ENCODE peak calls at places on chromosomes 12 and 14, in five cellular contexts. C is OCI-LY7, Z is MM.1S, X is neural progenitor cell, G is PC-3. L is an unnamed sample.

GRCh38 chr12:24921251-24922038 is 27.5 kb downstream of the BCAT1 start:
- DNase-seq in Z (no peak), X (no peak), G (no peak), C (no peak), L (peak; percentile 50)

GRCh38 chr12:49821375-49822287 is 6.6 kb downstream of the NCKAP5L start:
- DNase-seq in Z (no peak), X (peak; percentile 54), C (no peak), G (no peak), L (no peak)

GRCh38 chr14:101851183-101851582 is 89.7 kb downstream of the PPP2R5C start:
- DNase-seq in G (no peak), C (no peak), Z (no peak), X (no peak), L (no peak)

GRCh38 chr12:129550353-129550752 is 353.5 kb downstream of the TMEM132D start:
- DNase-seq in G (no peak), C (no peak), X (peak; percentile 7), Z (no peak), L (no peak)

GRCh38 chr12:10672231-10672868 is 1.5 kb downstream of the STYK1 start:
- DNase-seq in C (no peak), Z (no peak), G (peak; percentile 13), X (no peak), L (no peak)

GRCh38 chr12:53006810-53007742 is 820 bp downstream of the EIF4B start:
- DNase-seq in X (peak; percentile 88), G (peak; percentile 72), Z (peak; percentile 83), C (peak; percentile 87), L (peak; percentile 65)

GRCh38 chr14:38616959-38617358 is 361.1 kb upstream of the CLEC14A start:
- DNase-seq in X (no peak), C (no peak), G (peak; percentile 15), Z (no peak), L (no peak)

GRCh38 chr12:42892702-42893101 is 303.2 kb upstream of the PRICKLE1 start:
- DNase-seq in X (no peak), G (no peak), Z (no peak), C (no peak), L (no peak)

GRCh38 chr14:94313991-94314655 is 9.0 kb downstream of the SERPINA6 start:
- DNase-seq in Z (no peak), X (no peak), C (no peak), G (no peak), L (peak; percentile 79)

GRCh38 chr14:30058401-30058800 is 130.8 kb upstream of the PRKD1 start:
- DNase-seq in X (no peak), C (no peak), G (no peak), Z (no peak), L (peak; percentile 2)

DNA sequence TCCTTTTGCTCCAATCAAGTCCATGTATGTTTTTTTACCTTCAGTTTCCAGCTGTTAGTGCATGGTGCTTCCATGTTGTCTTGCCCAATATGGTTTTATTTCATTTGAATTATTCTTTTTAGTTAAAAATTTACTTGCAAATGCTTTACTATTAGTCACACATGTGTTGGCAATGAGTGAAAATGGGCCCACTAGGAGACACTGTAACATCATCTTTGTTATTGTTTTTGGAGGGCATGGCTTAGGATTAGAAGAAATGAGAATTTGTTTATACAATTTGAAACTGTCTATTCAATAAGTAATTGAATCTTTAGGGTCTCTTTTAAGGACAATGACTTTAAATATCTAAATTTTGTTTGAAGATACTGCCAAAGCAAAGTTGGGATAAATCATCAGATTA is 133.7 kb downstream of the BRMS1L start:
- DNase-seq in X (no peak), G (peak; percentile 22), C (no peak), Z (no peak), L (peak; percentile 6)
- TF ChIP-seq CTCF in X (peak; percentile 4), G (peak; percentile 42), C (peak; percentile 30), Z (no peak), L (no peak)

DNA sequence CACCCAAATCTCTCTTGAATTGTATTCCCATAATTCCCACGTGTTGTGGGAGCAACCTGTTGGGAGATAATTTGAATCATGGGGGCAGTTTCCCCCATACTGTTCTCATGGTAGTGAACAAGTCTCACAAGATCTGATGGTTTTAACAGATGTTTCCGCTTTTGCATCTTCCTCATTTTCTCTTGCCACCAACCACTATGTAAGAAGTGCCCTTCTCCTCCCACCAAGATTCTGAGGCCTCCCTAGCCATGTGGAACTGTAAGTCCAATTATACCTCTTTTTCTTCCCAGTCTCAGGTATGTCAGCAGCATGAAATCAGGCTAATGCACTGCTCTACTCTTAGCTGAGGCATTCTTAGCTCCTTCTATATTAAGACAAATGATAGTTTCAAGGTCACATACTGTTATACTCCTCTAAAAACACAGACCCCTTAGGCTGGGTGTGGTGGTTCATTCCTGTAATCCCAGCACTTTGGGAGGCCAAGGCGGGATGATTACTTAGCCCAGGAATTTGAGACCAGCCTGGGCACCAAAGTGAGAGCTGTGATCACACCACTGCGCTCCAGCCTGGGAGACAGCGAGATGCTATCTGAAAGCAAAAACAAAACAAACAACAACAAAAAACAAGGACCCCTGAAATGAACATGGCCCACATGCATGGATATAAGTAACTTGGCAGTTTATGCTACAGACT is 3.6 kb downstream of the SCAF11 start:
- DNase-seq in G (no peak), Z (no peak), X (no peak), C (peak; percentile 65), L (peak; percentile 16)
- H3K4me3 ChIP-seq in G (no peak overlapping the region), Z (no peak overlapping the region), X (no peak overlapping the region), C (peak overlapping the region; percentile 78), L (no peak overlapping the region)

DNA sequence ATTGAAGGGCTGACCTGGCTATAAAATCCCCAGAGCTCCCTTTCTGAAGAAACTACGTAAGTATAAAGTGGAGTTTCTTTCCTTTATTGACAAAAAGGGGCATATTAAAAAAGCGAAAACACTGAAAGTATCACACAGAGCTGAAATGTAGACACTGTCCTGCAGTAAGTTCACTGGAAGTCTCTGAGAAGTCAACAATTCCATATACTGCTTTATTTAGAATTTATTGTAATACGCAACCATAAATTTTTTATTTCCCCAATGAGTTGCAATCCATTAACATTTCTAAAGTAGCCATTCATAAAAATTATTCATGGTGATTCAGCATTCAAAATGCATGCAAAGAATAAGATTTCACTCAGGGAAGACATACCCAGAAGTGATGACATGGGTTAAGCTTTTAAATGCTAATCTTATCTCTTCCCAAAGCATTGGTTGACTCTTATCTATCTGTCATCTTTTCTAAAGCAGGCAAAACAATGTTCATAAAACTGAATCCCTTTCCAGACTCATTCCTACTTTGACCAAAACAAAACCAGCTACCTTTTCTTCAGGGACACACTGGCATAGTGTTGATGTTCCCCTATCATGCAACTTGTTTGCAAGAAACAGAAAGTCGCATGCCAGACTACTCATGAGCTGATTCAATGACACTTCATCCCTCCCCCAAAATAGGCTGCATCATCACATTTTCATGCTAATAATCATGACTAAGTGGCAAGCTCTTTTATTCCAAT is 17.3 kb downstream of the KITLG start:
- DNase-seq in X (no peak), C (no peak), G (peak; percentile 65), Z (no peak), L (peak; percentile 78)
- TF ChIP-seq CTCF in X (no peak), C (no peak), G (no peak), Z (no peak), L (no peak)

GRCh38 chr12:111037047-111037446 is 116.7 kb upstream of the MYL2 start:
- DNase-seq in C (no peak), X (no peak), Z (no peak), G (no peak), L (no peak)

GRCh38 chr12:111033281-111034147 is 113.1 kb upstream of the MYL2 start:
- DNase-seq in G (no peak), C (no peak), X (peak; percentile 72), Z (no peak), L (peak; percentile 11)

GRCh38 chr12:111034148-111034910 is 114.0 kb upstream of the MYL2 start:
- DNase-seq in C (no peak), Z (no peak), X (peak; percentile 72), G (no peak), L (peak; percentile 70)

GRCh38 chr12:111035578-111036301 is 115.4 kb upstream of the MYL2 start:
- DNase-seq in C (no peak), Z (no peak), X (peak; percentile 73), G (no peak), L (peak; percentile 15)

GRCh38 chr12:111034911-111035577 is 114.7 kb upstream of the MYL2 start:
- DNase-seq in X (peak; percentile 13), G (no peak), C (no peak), Z (no peak), L (peak; percentile 38)
- H3K4me3 ChIP-seq in X (peak overlapping the region; percentile 98), G (peak overlapping the region; percentile 14), C (no peak overlapping the region), Z (no peak overlapping the region), L (peak overlapping the region; percentile 62)

DNA sequence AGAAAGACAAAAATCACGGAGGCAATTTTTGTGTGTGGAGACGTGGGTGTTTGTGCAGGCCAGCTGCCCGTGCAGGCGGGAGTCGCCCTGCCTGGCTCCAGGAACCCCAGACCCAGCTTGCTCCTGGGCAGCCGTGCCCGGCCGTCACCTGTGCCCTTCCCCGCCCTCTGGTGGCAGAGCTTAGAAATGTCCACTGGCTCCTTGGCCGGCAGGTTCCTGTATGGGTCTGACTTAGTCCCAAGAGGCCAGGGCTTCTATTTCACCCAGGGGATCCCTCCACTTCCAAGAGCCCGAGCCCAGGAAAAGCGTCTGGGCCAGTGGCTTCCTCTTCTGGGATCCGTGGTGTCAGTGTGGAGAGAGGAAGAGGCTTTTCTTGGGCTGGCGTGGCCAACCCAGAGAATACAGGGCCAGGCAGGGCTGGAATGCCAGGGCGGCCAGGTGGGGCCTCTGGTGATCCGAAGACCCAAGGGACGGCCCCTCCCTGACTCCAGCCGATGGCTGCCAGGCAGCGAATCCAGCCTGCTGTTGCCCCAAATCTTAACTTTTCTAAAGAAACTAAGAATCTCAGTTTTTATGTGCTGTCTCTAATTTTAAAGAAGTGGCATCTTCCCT is 120.9 kb downstream of the TMEM132C start:
- DNase-seq in Z (no peak), X (peak; percentile 81), G (peak; percentile 65), C (peak; percentile 25), L (no peak)
- TF ChIP-seq CTCF in Z (peak; percentile 29), X (peak; percentile 79), G (peak; percentile 77), C (peak; percentile 74), L (no peak)

GRCh38 chr14:51535443-51536044 is 116.2 kb upstream of the FRMD6 start:
- DNase-seq in C (no peak), G (peak; percentile 54), X (no peak), Z (no peak), L (no peak)

GRCh38 chr14:51538973-51539372 is 112.7 kb upstream of the FRMD6 start:
- DNase-seq in X (no peak), G (no peak), C (no peak), Z (no peak), L (no peak)

GRCh38 chr14:51544426-51544825 is 107.3 kb upstream of the FRMD6 start:
- DNase-seq in Z (no peak), G (no peak), C (no peak), X (no peak), L (no peak)

GRCh38 chr14:51540364-51540763 is 111.3 kb upstream of the FRMD6 start:
- DNase-seq in X (no peak), Z (no peak), C (no peak), G (peak; percentile 92), L (peak; percentile 52)

GRCh38 chr14:51539571-51540037 is 112.1 kb upstream of the FRMD6 start:
- DNase-seq in Z (no peak), C (no peak), X (no peak), G (peak; percentile 99), L (peak; percentile 95)
- H3K4me3 ChIP-seq in Z (no peak overlapping the region), C (no peak overlapping the region), X (no peak overlapping the region), G (peak overlapping the region; percentile 22), L (no peak overlapping the region)